ENCODE peak calls at places on chromosomes 12 and 14, in six cellular contexts. P, V, Y, Q, M and U are unnamed samples.

GRCh38 chr14:63180017-63180416 is 24.2 kb upstream of the RHOJ start:
- DNase-seq in P (peak; percentile 28), V (no peak), Y (no peak), Q (no peak), M (no peak), U (no peak)

GRCh38 chr14:104117341-104118005 is 20.9 kb upstream of the KIF26A start:
- DNase-seq in P (no peak), V (peak; percentile 35), Y (peak; percentile 31), Q (no peak), M (no peak), U (peak; percentile 85)

GRCh38 chr14:91636604-91637003 is 95.3 kb downstream of the CATSPERB start:
- DNase-seq in P (no peak), V (no peak), Y (no peak), Q (no peak), M (no peak), U (no peak)

GRCh38 chr12:111757361-111758119 is 9.2 kb upstream of the ALDH2 start:
- DNase-seq in P (peak; percentile 65), V (peak; percentile 62), Y (no peak), Q (peak; percentile 69), M (no peak), U (peak; percentile 44)

GRCh38 chr12:6959376-6960290 is 8.5 kb downstream of the PTPN6 start:
- DNase-seq in P (no peak), V (no peak), Y (peak; percentile 37), Q (no peak), M (no peak), U (no peak)

GRCh38 chr12:12070674-12071661 is at the start of gene BCL2L14:
- DNase-seq in P (no peak), V (no peak), Y (no peak), Q (no peak), M (no peak), U (no peak)

GRCh38 chr12:125136702-125137101 is 71.5 kb downstream of the AACS start:
- DNase-seq in P (no peak), V (no peak), Y (no peak), Q (no peak), M (no peak), U (no peak)

GRCh38 chr14:61927521-61927920 is 165.3 kb downstream of the SNAPC1 start:
- DNase-seq in P (peak; percentile 81), V (no peak), Y (no peak), Q (no peak), M (no peak), U (no peak)

GRCh38 chr12:82329508-82329907 is 28.7 kb downstream of the CCDC59 start:
- DNase-seq in P (no peak), V (no peak), Y (no peak), Q (no peak), M (no peak), U (no peak)

GRCh38 chr14:50762931-50763300 is 68.0 kb downstream of the NIN start:
- DNase-seq in P (no peak), V (no peak), Y (no peak), Q (no peak), M (no peak), U (no peak)

GRCh38 chr12:51067229-51067628 is 16.2 kb downstream of the CSRNP2 start:
- DNase-seq in P (no peak), V (no peak), Y (no peak), Q (no peak), M (no peak), U (no peak)

GRCh38 chr12:5220835-5221234 is 177.2 kb downstream of the KCNA5 start:
- DNase-seq in P (peak; percentile 11), V (no peak), Y (no peak), Q (no peak), M (no peak), U (no peak)

GRCh38 chr12:111293266-111294009 is 75.5 kb downstream of the PHETA1 start:
- DNase-seq in P (no peak), V (no peak), Y (no peak), Q (no peak), M (no peak), U (no peak)

GRCh38 chr12:131902332-131903241 is 8.2 kb downstream of the ULK1 start:
- DNase-seq in P (no peak), V (no peak), Y (no peak), Q (no peak), M (no peak), U (no peak)

GRCh38 chr12:50062733-50063452 is 5.5 kb downstream of the ASIC1 start:
- DNase-seq in P (peak; percentile 20), V (no peak), Y (no peak), Q (no peak), M (no peak), U (no peak)

GRCh38 chr14:65239897-65240296 is 137.6 kb upstream of the MAX start:
- DNase-seq in P (no peak), V (no peak), Y (no peak), Q (no peak), M (no peak), U (no peak)

GRCh38 chr12:48817957-48818830 is at the start of gene CACNB3:
- DNase-seq in P (peak; percentile 43), V (peak; percentile 74), Y (peak; percentile 87), Q (peak; percentile 78), M (peak; percentile 68), U (peak; percentile 76)

GRCh38 chr14:58808828-58809227 is 171.1 kb downstream of the DACT1 start:
- DNase-seq in P (peak; percentile 43), V (peak; percentile 38), Y (peak; percentile 69), Q (no peak), M (peak; percentile 61), U (no peak)

GRCh38 chr12:29187756-29188155 is 38.7 kb downstream of the FAR2 start:
- DNase-seq in P (no peak), V (no peak), Y (no peak), Q (no peak), M (no peak), U (no peak)

GRCh38 chr12:116276433-116277216 is 868 bp downstream of the MED13L start:
- DNase-seq in P (peak; percentile 59), V (peak; percentile 77), Y (peak; percentile 82), Q (peak; percentile 71), M (peak; percentile 67), U (peak; percentile 68)

GRCh38 chr14:51138353-51139103 is 43.6 kb upstream of the TRIM9 start:
- DNase-seq in P (no peak), V (no peak), Y (no peak), Q (no peak), M (no peak), U (no peak)

GRCh38 chr12:2110127-2110526 is 57.3 kb downstream of the CACNA1C start:
- DNase-seq in P (no peak), V (no peak), Y (no peak), Q (no peak), M (no peak), U (no peak)

GRCh38 chr12:6754406-6754805 is 1.5 kb upstream of the MLF2 start:
- DNase-seq in P (no peak), V (no peak), Y (no peak), Q (no peak), M (no peak), U (no peak)

GRCh38 chr14:104458845-104459244 is 120.7 kb upstream of the C14orf180 start:
- DNase-seq in P (no peak), V (no peak), Y (peak; percentile 7), Q (no peak), M (no peak), U (no peak)

GRCh38 chr12:124608451-124608870 is 41.0 kb upstream of the NCOR2 start:
- DNase-seq in P (no peak), V (no peak), Y (no peak), Q (peak; percentile 43), M (no peak), U (no peak)

GRCh38 chr14:98323850-98324249 is 948.1 kb downstream of the BCL11B start:
- DNase-seq in P (no peak), V (no peak), Y (no peak), Q (no peak), M (no peak), U (no peak)

GRCh38 chr12:107415066-107415465 is 270.5 kb upstream of the PWP1 start:
- DNase-seq in P (peak; percentile 77), V (no peak), Y (no peak), Q (no peak), M (no peak), U (no peak)

GRCh38 chr12:63980211-63980610 is 135.7 kb downstream of the SRGAP1 start:
- DNase-seq in P (no peak), V (no peak), Y (no peak), Q (no peak), M (no peak), U (no peak)

GRCh38 chr12:82728710-82729109 is 42.0 kb downstream of the TMTC2 start:
- DNase-seq in P (no peak), V (no peak), Y (no peak), Q (no peak), M (no peak), U (peak; percentile 76)

GRCh38 chr12:1936406-1937320 is 18.2 kb upstream of the CACNA2D4 start:
- DNase-seq in P (peak; percentile 82), V (peak; percentile 91), Y (peak; percentile 76), Q (no peak), M (peak; percentile 20), U (peak; percentile 92)

DNA sequence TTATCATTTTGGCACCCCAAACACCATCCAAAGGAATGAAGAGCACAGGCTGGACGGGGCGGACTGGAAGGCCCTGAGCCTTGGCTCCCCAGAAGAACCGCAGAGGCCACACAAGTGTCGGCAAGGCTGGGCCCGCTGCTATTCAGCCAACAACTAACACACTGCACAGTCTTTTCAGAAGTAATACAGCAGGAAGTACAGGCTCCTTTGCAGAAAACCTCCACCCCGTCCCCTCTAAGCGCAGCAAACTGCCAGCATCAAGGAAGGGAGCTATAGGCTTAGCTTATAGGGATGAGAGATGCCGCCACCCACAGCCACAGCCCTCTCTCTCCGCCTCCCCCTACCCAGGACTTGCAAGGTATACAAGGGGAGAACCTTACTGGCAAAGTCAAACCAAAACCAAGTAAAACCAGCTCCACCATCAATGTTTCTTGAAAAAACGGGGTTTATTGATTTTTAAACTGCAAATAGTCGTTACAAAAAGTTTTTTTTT is 5.6 kb downstream of the ZFP36L1 start:
- DNase-seq in P (no peak), V (peak; percentile 44), Y (peak; percentile 70), Q (peak; percentile 47), M (peak; percentile 22), U (no peak)
- TF ChIP-seq POLR2A in P (no peak), V (no peak), Y (peak; percentile 13), Q (no peak), M (no peak), U (no peak)

GRCh38 chr14:72311116-72311515 is 378.9 kb downstream of the RGS6 start:
- DNase-seq in P (no peak), V (no peak), Y (no peak), Q (no peak), M (no peak), U (no peak)
- H3K27me3 ChIP-seq in P (no peaks in the 10 kb centered on the region), V (no peaks in the 10 kb centered on the region), Y (no peaks in the 10 kb centered on the region), Q (no peaks in the 10 kb centered on the region), M (no peaks in the 10 kb centered on the region), U (no peaks in the 10 kb centered on the region)

GRCh38 chr12:32343496-32343895 is 55.9 kb upstream of the FGD4 start:
- DNase-seq in P (no peak), V (no peak), Y (no peak), Q (no peak), M (no peak), U (no peak)

DNA sequence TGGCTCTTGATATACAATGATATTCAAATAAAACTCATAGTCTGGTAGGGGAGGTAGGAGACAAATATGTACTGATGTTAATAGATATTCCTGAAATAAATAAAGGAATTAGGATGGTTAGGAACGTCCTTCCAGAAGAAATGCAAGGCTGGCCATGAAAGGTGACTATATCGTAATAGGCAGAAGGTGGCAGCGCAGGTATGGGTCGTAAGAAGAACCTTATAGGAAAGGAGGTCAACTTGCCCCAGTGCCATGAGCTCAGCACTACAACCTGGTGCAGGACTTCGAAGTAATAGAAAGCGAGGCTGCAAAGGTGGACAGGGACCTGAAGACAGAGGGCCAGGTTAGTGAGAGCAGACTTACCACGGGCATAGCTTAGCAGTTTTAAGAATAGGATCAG is 55.3 kb upstream of the FGD4 start:
- DNase-seq in P (no peak), V (no peak), Y (no peak), Q (no peak), M (no peak), U (no peak)
- TF ChIP-seq CTCF in P (no peak), V (no peak), Y (no peak), Q (no peak), M (no peak), U (no peak)

GRCh38 chr14:20469242-20469889 is at the start of gene PNP:
- DNase-seq in P (peak; percentile 85), V (peak; percentile 93), Y (peak; percentile 83), Q (peak; percentile 95), M (peak; percentile 89), U (peak; percentile 94)
- TF ChIP-seq POLR2A in P (peak; percentile 98), V (peak; percentile 75), Y (peak; percentile 72), Q (peak; percentile 100), M (peak; percentile 99), U (peak; percentile 92)